ENCODE peak calls at places on chromosomes 5 and 9, in four cellular contexts. O, A, E and C are unnamed samples.

GRCh38 chr9:79014929-79015699 is 556.7 kb upstream of the TLE4 start:
- DNase-seq in A (no peak), E (no peak), O (no peak), C (no peak)

GRCh38 chr5:128782446-128782845 is 182.8 kb upstream of the SLC27A6 start:
- DNase-seq in O (peak), E (peak), A (no peak), C (peak)

GRCh38 chr5:4058899-4059298 is 463.3 kb downstream of the IRX1 start:
- DNase-seq in A (no peak), O (no peak), E (no peak), C (no peak)

GRCh38 chr9:76419782-76420380 is 25.7 kb upstream of the RFK start:
- DNase-seq in E (no peak), O (no peak), A (no peak), C (no peak)

GRCh38 chr5:107696511-107696910 is 25.8 kb upstream of the EFNA5 start:
- DNase-seq in O (no peak), A (no peak), E (no peak), C (no peak)

GRCh38 chr9:26243722-26244121 is 565.5 kb upstream of the TUSC1 start:
- DNase-seq in O (no peak), A (no peak), E (no peak), C (no peak)

GRCh38 chr9:90964101-90965020 is 162.7 kb downstream of the SYK start:
- DNase-seq in A (no peak), O (no peak), E (no peak), C (peak)

GRCh38 chr9:4987996-4988421 is 2.9 kb downstream of the JAK2 start:
- DNase-seq in A (peak), O (peak), E (no peak), C (no peak)

GRCh38 chr5:58348996-58349728 is 110.7 kb downstream of the PLK2 start:
- DNase-seq in A (no peak), E (no peak), O (no peak), C (no peak)

GRCh38 chr9:36911601-36912412 is 122.3 kb downstream of the PAX5 start:
- DNase-seq in O (no peak), A (no peak), E (no peak), C (no peak)